ENCODE peak calls at places on chromosomes 3 and 15, in four cellular contexts. One of them, this sample, is unnamed.

GRCh38 chr3:196227629-196228493 is 11.5 kb downstream of the SLC51A start:
- DNase-seq in psoas muscle: no peak
- DNase-seq in neural progenitor cell: no peak
- DNase-seq in AG04450: no peak
- DNase-seq in this sample: no peak

GRCh38 chr3:182843478-182843877 is 50.2 kb downstream of the ATP11B start:
- DNase-seq in neural progenitor cell: no peak
- DNase-seq in AG04450: no peak
- DNase-seq in psoas muscle: no peak
- DNase-seq in this sample: no peak

GRCh38 chr3:178419078-178419477 is 117.2 kb upstream of the KCNMB2 start:
- DNase-seq in AG04450: no peak
- DNase-seq in psoas muscle: no peak
- DNase-seq in neural progenitor cell: no peak
- DNase-seq in this sample: no peak

GRCh38 chr3:73504255-73504654 is 120.5 kb downstream of the PDZRN3 start:
- DNase-seq in neural progenitor cell: no peak
- DNase-seq in AG04450: no peak
- DNase-seq in psoas muscle: no peak
- DNase-seq in this sample: no peak

GRCh38 chr3:56547486-56547885 is 9.5 kb upstream of the CCDC66 start:
- DNase-seq in psoas muscle: no peak
- DNase-seq in neural progenitor cell: no peak
- DNase-seq in AG04450: no peak
- DNase-seq in this sample: no peak

GRCh38 chr3:155712008-155712407 is 32.9 kb downstream of the PLCH1 start:
- DNase-seq in neural progenitor cell: no peak
- DNase-seq in psoas muscle: no peak
- DNase-seq in AG04450: no peak
- DNase-seq in this sample: no peak

GRCh38 chr15:49145651-49146609 is 9.5 kb downstream of the COPS2 start:
- DNase-seq in neural progenitor cell: peak; percentile 61
- DNase-seq in psoas muscle: no peak
- DNase-seq in AG04450: no peak
- DNase-seq in this sample: no peak

GRCh38 chr3:171565671-171566070 is 105.5 kb upstream of the TNIK start:
- DNase-seq in neural progenitor cell: no peak
- DNase-seq in psoas muscle: no peak
- DNase-seq in AG04450: no peak
- DNase-seq in this sample: no peak

GRCh38 chr3:129421988-129422745 is 6.3 kb downstream of the EFCAB12 start:
- DNase-seq in neural progenitor cell: no peak
- DNase-seq in AG04450: no peak
- DNase-seq in psoas muscle: no peak
- DNase-seq in this sample: no peak
- TF ChIP-seq CTCF in neural progenitor cell: no peak
- TF ChIP-seq CTCF in AG04450: peak; percentile 26
- TF ChIP-seq CTCF in psoas muscle: no peak
- TF ChIP-seq CTCF in this sample: peak; percentile 11

GRCh38 chr15:63040509-63040908 is 2.0 kb upstream of the TPM1 start:
- DNase-seq in neural progenitor cell: no peak
- DNase-seq in psoas muscle: no peak
- DNase-seq in AG04450: no peak
- DNase-seq in this sample: no peak
- H3K27me3 ChIP-seq in neural progenitor cell: peaks cover 4% of the 10 kb centered on the region
- H3K27me3 ChIP-seq in psoas muscle: no peaks in the 10 kb centered on the region
- H3K27me3 ChIP-seq in AG04450: no peaks in the 10 kb centered on the region
- H3K27me3 ChIP-seq in this sample: no peaks in the 10 kb centered on the region

DNA sequence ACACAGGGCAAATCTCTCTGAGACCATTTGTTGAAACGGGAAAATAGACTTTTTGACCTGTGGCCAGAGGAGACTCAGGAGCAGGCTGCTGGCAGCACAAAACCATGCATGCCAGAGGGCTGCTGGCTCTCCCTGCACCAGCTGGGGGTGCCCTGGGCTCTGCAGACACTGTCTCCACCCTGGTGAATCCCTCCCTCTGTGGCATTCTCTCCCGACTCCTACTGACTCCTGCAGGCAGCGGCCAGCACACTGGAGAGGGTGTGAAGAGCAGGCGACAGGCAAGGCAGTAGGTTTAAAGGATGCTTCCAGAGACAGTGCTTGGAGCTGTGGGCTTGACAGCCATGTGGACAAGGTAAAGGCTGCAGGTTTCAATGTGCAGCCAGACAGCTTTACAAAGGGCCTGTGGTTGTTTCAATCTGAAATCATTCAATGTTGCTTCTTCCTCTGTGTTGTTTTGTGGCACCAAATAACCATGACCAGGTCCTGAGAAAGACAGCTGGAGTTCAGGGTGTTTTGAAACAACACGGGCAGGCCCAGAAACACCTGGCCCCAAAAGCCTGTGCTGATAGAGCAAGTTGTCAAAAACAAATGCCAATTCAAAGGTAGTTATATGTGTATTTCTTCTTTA is 431.0 kb upstream of the ATP10A start:
- DNase-seq in neural progenitor cell: peak; percentile 53
- DNase-seq in AG04450: no peak
- DNase-seq in psoas muscle: no peak
- DNase-seq in this sample: no peak
- TF ChIP-seq CTCF in neural progenitor cell: peak; percentile 37
- TF ChIP-seq CTCF in AG04450: no peak
- TF ChIP-seq CTCF in psoas muscle: no peak
- TF ChIP-seq CTCF in this sample: no peak

GRCh38 chr3:198092276-198092675 is 132.3 kb downstream of the LMLN start:
- DNase-seq in psoas muscle: no peak
- DNase-seq in neural progenitor cell: no peak
- DNase-seq in AG04450: no peak
- DNase-seq in this sample: no peak
- H3K27me3 ChIP-seq in psoas muscle: peaks cover 3% of the 10 kb centered on the region
- H3K27me3 ChIP-seq in neural progenitor cell: peaks cover 86% of the 10 kb centered on the region
- H3K27me3 ChIP-seq in AG04450: peaks cover 21% of the 10 kb centered on the region
- H3K27me3 ChIP-seq in this sample: peaks cover 31% of the 10 kb centered on the region

GRCh38 chr3:122305818-122306621 is 19.0 kb upstream of the CSTA start:
- DNase-seq in AG04450: no peak
- DNase-seq in neural progenitor cell: peak; percentile 40
- DNase-seq in psoas muscle: no peak
- DNase-seq in this sample: no peak
- TF ChIP-seq CTCF in AG04450: peak; percentile 7
- TF ChIP-seq CTCF in neural progenitor cell: peak; percentile 17
- TF ChIP-seq CTCF in psoas muscle: no peak
- TF ChIP-seq CTCF in this sample: peak; percentile 59

GRCh38 chr3:193829781-193830180 is 236.8 kb downstream of the OPA1 start:
- DNase-seq in AG04450: no peak
- DNase-seq in neural progenitor cell: no peak
- DNase-seq in psoas muscle: no peak
- DNase-seq in this sample: peak; percentile 71

GRCh38 chr3:193833592-193833991 is 240.6 kb downstream of the OPA1 start:
- DNase-seq in AG04450: no peak
- DNase-seq in psoas muscle: no peak
- DNase-seq in neural progenitor cell: no peak
- DNase-seq in this sample: no peak

GRCh38 chr3:193832833-193833413 is 239.9 kb downstream of the OPA1 start:
- DNase-seq in neural progenitor cell: no peak
- DNase-seq in AG04450: no peak
- DNase-seq in psoas muscle: no peak
- DNase-seq in this sample: no peak

GRCh38 chr3:193830791-193831191 is 237.8 kb downstream of the OPA1 start:
- DNase-seq in psoas muscle: no peak
- DNase-seq in AG04450: no peak
- DNase-seq in neural progenitor cell: no peak
- DNase-seq in this sample: peak; percentile 99

DNA sequence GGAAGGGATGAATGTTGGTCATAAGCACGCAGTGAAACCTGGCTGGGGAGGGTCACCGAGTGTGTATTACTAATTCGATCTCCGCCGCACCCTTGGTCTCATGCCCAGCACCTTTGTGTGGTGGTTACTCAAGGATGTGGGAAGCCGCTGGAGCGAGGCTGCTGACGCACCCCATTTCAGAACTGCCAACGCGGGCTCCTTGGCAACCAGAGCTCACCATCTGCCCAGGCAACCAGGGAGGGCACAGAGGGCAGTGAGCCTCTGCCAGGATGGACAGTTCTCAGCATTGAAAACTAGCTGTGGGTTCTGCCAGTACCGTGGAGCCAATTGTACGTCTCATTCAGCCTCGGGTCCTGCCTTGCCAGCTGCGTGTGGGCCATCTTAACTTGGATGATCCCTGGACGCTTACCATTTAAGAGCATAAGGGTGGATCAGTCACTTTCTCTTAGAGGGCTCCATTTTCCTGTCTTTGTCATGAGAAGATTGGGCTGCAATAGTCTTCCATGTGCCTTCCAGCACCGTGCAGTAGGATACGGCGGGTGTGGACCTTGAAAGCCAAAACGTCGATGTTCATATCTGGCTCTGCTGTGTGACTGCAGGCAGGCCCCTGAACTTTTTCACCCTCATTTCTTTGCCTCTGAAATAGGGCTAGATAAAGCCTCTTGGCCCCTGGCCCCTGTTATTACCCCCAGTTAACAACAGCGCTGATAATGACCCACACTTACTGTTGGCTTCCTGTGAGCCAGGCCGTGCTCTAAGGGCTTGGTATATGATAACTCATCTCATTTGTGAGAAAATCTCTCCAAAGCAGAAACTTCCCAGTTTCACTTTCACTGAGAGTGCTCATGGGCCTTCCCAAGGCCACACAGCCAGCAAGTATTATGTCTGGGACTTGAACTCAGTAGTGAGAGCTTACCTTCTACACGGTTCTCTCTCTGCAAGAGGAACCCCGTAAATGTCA is 238.8 kb downstream of the OPA1 start:
- DNase-seq in neural progenitor cell: no peak
- DNase-seq in psoas muscle: peak; percentile 80
- DNase-seq in AG04450: no peak
- DNase-seq in this sample: peak; percentile 76
- H3K27me3 ChIP-seq in neural progenitor cell: no peaks in the 10 kb centered on the region
- H3K27me3 ChIP-seq in psoas muscle: no peaks in the 10 kb centered on the region
- H3K27me3 ChIP-seq in AG04450: peaks cover 26% of the 10 kb centered on the region
- H3K27me3 ChIP-seq in this sample: no peaks in the 10 kb centered on the region

This sample was measured in keratinocyte.